ENCODE peak calls at places on chromosomes 16 and 17, in six cellular contexts. M is HCT116, J is GM23338, R is sigmoid colon, U is breast epithelium, Y is prostate gland. T is an unnamed sample.

GRCh38 chr17:81651692-81652091 is 4.7 kb downstream of the PDE6G start:
- DNase-seq in M (no peak), J (no peak), R (peak; percentile 62), U (no peak), Y (no peak), T (no peak)

GRCh38 chr17:80141463-80142165 is 5.3 kb downstream of the EIF4A3 start:
- DNase-seq in M (no peak), J (no peak), R (peak; percentile 56), U (no peak), Y (no peak), T (no peak)

GRCh38 chr17:4199818-4200402 is 56.9 kb downstream of the CYB5D2 start:
- DNase-seq in M (peak; percentile 18), J (peak; percentile 84), R (no peak), U (no peak), Y (no peak), T (no peak)

GRCh38 chr17:7634384-7634783 is 4.4 kb downstream of the SHBG start:
- DNase-seq in M (no peak), J (peak; percentile 91), R (no peak), U (no peak), Y (no peak), T (no peak)

GRCh38 chr17:42475853-42476252 is 17.2 kb downstream of the ATP6V0A1 start:
- DNase-seq in M (no peak), J (no peak), R (no peak), U (no peak), Y (no peak), T (no peak)

GRCh38 chr17:2055494-2056220 is 754 bp downstream of the HIC1 start:
- DNase-seq in M (no peak), J (no peak), R (peak; percentile 68), U (no peak), Y (no peak), T (no peak)

GRCh38 chr16:50271148-50272041 is 5.0 kb downstream of the ADCY7 start:
- DNase-seq in M (no peak), J (no peak), R (peak; percentile 58), U (no peak), Y (no peak), T (no peak)

GRCh38 chr17:73833779-73834613 is 189.8 kb upstream of the SDK2 start:
- DNase-seq in M (no peak), J (no peak), R (no peak), U (no peak), Y (no peak), T (no peak)

GRCh38 chr17:60563743-60564142 is 36.2 kb upstream of the PPM1D start:
- DNase-seq in M (no peak), J (no peak), R (no peak), U (no peak), Y (no peak), T (no peak)

GRCh38 chr16:11225677-11226549 is 30.1 kb downstream of the SOCS1 start:
- DNase-seq in M (no peak), J (no peak), R (no peak), U (no peak), Y (no peak), T (no peak)

GRCh38 chr16:26816885-26817571 is 249.7 kb upstream of the C16orf82 start:
- DNase-seq in M (no peak), J (no peak), R (no peak), U (no peak), Y (no peak), T (no peak)

GRCh38 chr16:85430523-85431381 is 182.4 kb upstream of the GSE1 start:
- DNase-seq in M (no peak), J (no peak), R (peak; percentile 61), U (no peak), Y (no peak), T (no peak)

GRCh38 chr17:56108811-56109284 is 44.4 kb upstream of the ANKFN1 start:
- DNase-seq in M (peak; percentile 6), J (no peak), R (no peak), U (no peak), Y (no peak), T (no peak)

GRCh38 chr16:26987631-26988030 is 79.1 kb upstream of the C16orf82 start:
- DNase-seq in M (no peak), J (no peak), R (no peak), U (no peak), Y (no peak), T (no peak)

GRCh38 chr17:67375761-67376160 is 1.3 kb upstream of the PITPNC1 start:
- DNase-seq in M (no peak), J (no peak), R (no peak), U (no peak), Y (no peak), T (no peak)

GRCh38 chr16:11494433-11494832 is 92.3 kb downstream of the LITAF start:
- DNase-seq in M (no peak), J (peak; percentile 45), R (no peak), U (no peak), Y (no peak), T (no peak)

GRCh38 chr17:43176119-43176570 is 5.1 kb downstream of the NBR1 start:
- DNase-seq in M (no peak), J (no peak), R (no peak), U (no peak), Y (no peak), T (no peak)

GRCh38 chr17:10549108-10549842 is at the start of gene MYH2:
- DNase-seq in M (no peak), J (peak; percentile 86), R (no peak), U (no peak), Y (no peak), T (no peak)

GRCh38 chr17:28816540-28816939 is 26.1 kb downstream of the FAM222B start:
- DNase-seq in M (no peak), J (no peak), R (no peak), U (no peak), Y (no peak), T (no peak)

GRCh38 chr17:32191306-32191705 is 49.0 kb downstream of the RHOT1 start:
- DNase-seq in M (no peak), J (no peak), R (no peak), U (no peak), Y (no peak), T (no peak)

GRCh38 chr16:79599837-79600635 is 501 bp downstream of the MAF start:
- DNase-seq in M (no peak), J (peak; percentile 74), R (peak; percentile 82), U (peak; percentile 36), Y (peak; percentile 55), T (no peak)

GRCh38 chr17:71649986-71650385 is 470.8 kb upstream of the SOX9 start:
- DNase-seq in M (no peak), J (no peak), R (no peak), U (no peak), Y (no peak), T (no peak)

DNA sequence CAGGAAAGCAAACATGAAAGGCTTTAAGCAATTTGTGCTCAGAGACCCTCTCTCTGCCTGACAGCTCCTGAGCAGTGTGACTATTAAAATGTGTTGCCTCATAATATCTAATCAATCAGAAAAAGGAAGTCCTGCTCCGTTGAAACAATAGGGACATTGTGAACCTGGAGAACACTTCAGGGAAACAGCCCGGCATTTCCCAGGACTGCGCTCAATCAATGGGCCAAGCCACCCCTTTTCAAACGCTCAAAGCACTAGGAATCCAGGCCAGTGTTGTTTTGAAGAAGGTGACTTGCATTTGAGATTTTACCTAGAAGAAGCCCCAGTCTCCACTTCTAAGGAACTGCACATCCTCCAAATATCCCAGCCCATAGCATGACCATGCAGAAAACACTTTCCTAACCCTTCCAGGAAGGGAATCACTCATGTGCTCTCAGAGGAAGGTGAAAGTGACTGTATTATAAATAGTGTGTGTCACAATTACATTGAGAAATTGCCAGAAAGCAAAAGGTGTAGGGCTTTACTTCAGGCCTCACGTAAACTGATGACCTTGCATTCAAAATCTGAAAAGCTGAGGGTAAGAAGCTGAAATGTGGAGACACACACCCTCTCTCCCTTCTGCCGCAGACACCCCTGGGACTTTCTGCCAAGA is 19.4 kb downstream of the CDRT4 start:
- DNase-seq in M (no peak), J (no peak), R (peak; percentile 33), U (no peak), Y (no peak), T (no peak)
- TF ChIP-seq POLR2AphosphoS5 in M (no peak), J (no peak), R (no peak), U (no peak), Y (no peak), T (no peak)

GRCh38 chr16:1966460-1966859 is at the start of gene RNF151:
- DNase-seq in M (no peak), J (no peak), R (no peak), U (no peak), Y (no peak), T (no peak)

GRCh38 chr16:1964046-1964505 is 550 bp downstream of the RPS2 start:
- DNase-seq in M (no peak), J (no peak), R (no peak), U (no peak), Y (no peak), T (no peak)

GRCh38 chr16:1965610-1966009 is 984 bp upstream of the RPS2 start:
- DNase-seq in M (no peak), J (no peak), R (no peak), U (no peak), Y (no peak), T (no peak)

GRCh38 chr16:1961651-1962067 is 2.3 kb downstream of the NDUFB10 start:
- DNase-seq in M (no peak), J (no peak), R (no peak), U (no peak), Y (no peak), T (no peak)

GRCh38 chr16:1964506-1965471 is at the start of gene RPS2:
- DNase-seq in M (peak; percentile 95), J (peak; percentile 100), R (peak; percentile 100), U (peak; percentile 99), Y (peak; percentile 100), T (peak; percentile 100)
- TF ChIP-seq POLR2AphosphoS5 in M (peak; percentile 100), J (peak; percentile 99), R (peak; percentile 95), U (peak; percentile 99), Y (peak; percentile 97), T (peak; percentile 100)

DNA sequence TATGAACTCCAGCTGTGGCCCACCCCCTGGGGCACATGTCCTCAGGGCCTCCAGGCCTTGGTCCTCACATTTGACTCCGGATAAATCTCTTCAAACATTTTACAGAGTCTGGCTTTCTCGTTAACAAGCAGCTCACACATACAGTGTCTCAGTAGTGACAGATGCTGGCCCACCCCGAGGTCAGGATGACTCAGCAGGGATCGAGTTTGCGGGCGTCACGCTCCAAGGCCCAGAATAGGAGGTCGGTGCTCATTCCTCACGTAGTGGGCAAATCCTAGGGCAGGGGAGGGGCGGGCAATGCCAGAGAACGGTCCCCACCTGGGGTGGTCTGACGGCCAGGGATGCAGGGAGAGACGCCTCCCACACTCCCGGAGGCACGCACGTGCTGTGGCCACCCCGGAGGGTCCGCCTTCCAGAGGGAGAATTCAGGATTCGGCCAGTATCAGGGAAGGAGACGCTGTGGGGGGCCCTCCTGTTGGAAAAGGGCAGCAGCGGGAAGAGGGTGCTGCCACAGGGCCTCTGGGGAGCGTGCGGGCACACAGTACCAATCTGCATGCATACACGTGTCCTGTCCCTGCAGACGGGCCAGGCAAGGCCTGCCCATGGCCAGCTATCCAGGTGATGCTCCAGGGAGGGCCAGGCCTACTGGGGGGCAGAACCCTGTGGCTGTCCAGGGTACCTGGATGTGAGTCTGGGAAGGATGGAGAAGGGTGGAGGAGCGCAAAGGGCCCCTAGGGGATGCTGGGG is 8.6 kb downstream of the SLC7A5 start:
- DNase-seq in M (no peak), J (no peak), R (peak; percentile 88), U (no peak), Y (no peak), T (no peak)
- TF ChIP-seq POLR2AphosphoS5 in M (peak; percentile 12), J (no peak), R (peak; percentile 65), U (no peak), Y (no peak), T (peak; percentile 46)

DNA sequence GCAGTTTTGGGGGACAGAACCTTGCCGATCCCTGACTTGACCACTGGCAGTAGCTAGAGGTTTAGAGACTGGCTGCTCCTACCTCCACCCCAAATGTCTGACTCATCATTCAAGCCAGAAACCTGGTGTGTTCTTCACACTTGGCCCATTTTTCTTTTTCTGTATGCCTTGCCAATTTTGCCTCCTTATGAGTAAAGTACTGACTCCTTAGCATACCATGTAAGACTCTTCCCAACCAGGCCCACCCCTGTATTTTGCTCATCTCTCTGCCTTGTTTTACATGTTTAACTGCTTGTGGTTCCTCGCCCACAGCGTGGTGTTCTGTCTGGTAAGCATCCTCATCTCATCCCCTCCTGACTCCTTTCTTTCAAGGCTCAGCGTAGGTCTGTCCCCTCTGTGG is 37.9 kb downstream of the NUP88 start:
- DNase-seq in M (no peak), J (no peak), R (no peak), U (no peak), Y (no peak), T (no peak)
- TF ChIP-seq POLR2AphosphoS5 in M (no peak), J (no peak), R (no peak), U (no peak), Y (no peak), T (no peak)